ENCODE peak calls at places on chromosome 19, in four cellular contexts. One of them, this sample, is unnamed.

GRCh38 chr19:18373892-18374629 is 11.9 kb upstream of the GDF15 start:
- DNase-seq in NT2/D1: peak; percentile 92
- DNase-seq in cardiac muscle cell: peak; percentile 85
- DNase-seq in HCT116: peak; percentile 94
- DNase-seq in this sample: peak; percentile 82

GRCh38 chr19:35408284-35409171 is 37.7 kb downstream of the GPR42 start:
- DNase-seq in NT2/D1: no peak
- DNase-seq in cardiac muscle cell: no peak
- DNase-seq in HCT116: no peak
- DNase-seq in this sample: no peak

GRCh38 chr19:2221250-2221831 is 14.8 kb downstream of the PLEKHJ1 start:
- DNase-seq in NT2/D1: no peak
- DNase-seq in cardiac muscle cell: no peak
- DNase-seq in HCT116: no peak
- DNase-seq in this sample: no peak

GRCh38 chr19:40717325-40717879 is 490 bp downstream of the ITPKC start:
- DNase-seq in NT2/D1: no peak
- DNase-seq in cardiac muscle cell: no peak
- DNase-seq in HCT116: no peak
- DNase-seq in this sample: no peak

GRCh38 chr19:42370068-42370520 is 20.0 kb downstream of the CNFN start:
- DNase-seq in NT2/D1: peak; percentile 65
- DNase-seq in cardiac muscle cell: no peak
- DNase-seq in HCT116: no peak
- DNase-seq in this sample: no peak

GRCh38 chr19:35805518-35806102 is 7.0 kb downstream of the PRODH2 start:
- DNase-seq in NT2/D1: no peak
- DNase-seq in cardiac muscle cell: no peak
- DNase-seq in HCT116: no peak
- DNase-seq in this sample: no peak

GRCh38 chr19:33546656-33547055 is 25.1 kb upstream of the PEPD start:
- DNase-seq in NT2/D1: no peak
- DNase-seq in cardiac muscle cell: no peak
- DNase-seq in HCT116: no peak
- DNase-seq in this sample: no peak

GRCh38 chr19:1264801-1265610 is 4.1 kb upstream of the CIRBP start:
- DNase-seq in NT2/D1: peak; percentile 81
- DNase-seq in cardiac muscle cell: peak; percentile 64
- DNase-seq in HCT116: no peak
- DNase-seq in this sample: peak; percentile 70

GRCh38 chr19:497861-498590 is 1.7 kb downstream of the MADCAM1 start:
- DNase-seq in NT2/D1: no peak
- DNase-seq in cardiac muscle cell: no peak
- DNase-seq in HCT116: no peak
- DNase-seq in this sample: no peak

GRCh38 chr19:32022946-32023832 is 322.2 kb upstream of the ZNF507 start:
- DNase-seq in NT2/D1: no peak
- DNase-seq in cardiac muscle cell: peak; percentile 17
- DNase-seq in HCT116: no peak
- DNase-seq in this sample: no peak

GRCh38 chr19:31330761-31331160 is 18.5 kb downstream of the TSHZ3 start:
- DNase-seq in NT2/D1: no peak
- DNase-seq in cardiac muscle cell: no peak
- DNase-seq in HCT116: no peak
- DNase-seq in this sample: no peak

GRCh38 chr19:590750-591098 is 1.0 kb downstream of the HCN2 start:
- DNase-seq in NT2/D1: no peak
- DNase-seq in cardiac muscle cell: no peak
- DNase-seq in HCT116: no peak
- DNase-seq in this sample: no peak

GRCh38 chr19:13102666-13103584 is at the start of gene LYL1:
- DNase-seq in NT2/D1: no peak
- DNase-seq in cardiac muscle cell: peak; percentile 89
- DNase-seq in HCT116: no peak
- DNase-seq in this sample: no peak

GRCh38 chr19:53086949-53087348 is 16.3 kb downstream of the ZNF160 start:
- DNase-seq in NT2/D1: no peak
- DNase-seq in cardiac muscle cell: no peak
- DNase-seq in HCT116: no peak
- DNase-seq in this sample: no peak

GRCh38 chr19:24033962-24034342 is 53.0 kb upstream of the ZNF254 start:
- DNase-seq in NT2/D1: no peak
- DNase-seq in cardiac muscle cell: peak; percentile 69
- DNase-seq in HCT116: no peak
- DNase-seq in this sample: peak; percentile 3

DNA sequence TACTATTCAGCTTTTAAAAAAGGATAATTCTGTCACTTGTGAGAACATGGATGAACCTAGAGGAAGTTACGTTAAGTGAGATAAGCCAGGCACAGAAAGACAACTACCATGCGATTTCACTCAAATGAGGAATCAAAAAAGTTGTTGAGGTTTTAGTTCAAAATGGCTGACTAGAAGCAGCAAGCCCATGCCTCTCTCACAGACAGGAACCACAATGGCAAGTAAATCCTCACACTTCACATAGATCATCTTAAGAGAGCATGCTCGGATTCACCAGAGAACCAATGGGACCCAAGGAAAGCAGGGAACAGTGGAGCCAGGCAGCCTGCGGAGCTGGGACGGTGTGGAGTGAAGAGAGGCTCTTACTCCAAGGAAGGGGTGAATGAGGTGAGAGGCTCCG is 581.0 kb downstream of the UQCRFS1 start:
- DNase-seq in NT2/D1: no peak
- DNase-seq in cardiac muscle cell: no peak
- DNase-seq in HCT116: no peak
- DNase-seq in this sample: no peak
- H3K4me3 ChIP-seq in NT2/D1: no peak overlapping the region
- H3K4me3 ChIP-seq in cardiac muscle cell: no peak overlapping the region
- H3K4me3 ChIP-seq in HCT116: no peak overlapping the region
- H3K4me3 ChIP-seq in this sample: no peak overlapping the region

GRCh38 chr19:16073481-16073880 is 2.8 kb upstream of the TPM4 start:
- DNase-seq in NT2/D1: no peak
- DNase-seq in cardiac muscle cell: no peak
- DNase-seq in HCT116: no peak
- DNase-seq in this sample: no peak
- H3K4me1 ChIP-seq in NT2/D1: peaks cover 9% of the 10 kb centered on the region
- H3K4me1 ChIP-seq in cardiac muscle cell: peaks cover 10% of the 10 kb centered on the region
- H3K4me1 ChIP-seq in HCT116: peaks cover 57% of the 10 kb centered on the region
- H3K4me1 ChIP-seq in this sample: peaks cover 7% of the 10 kb centered on the region

GRCh38 chr19:19937403-19937802 is 36.7 kb downstream of the ZNF93 start:
- DNase-seq in NT2/D1: no peak
- DNase-seq in cardiac muscle cell: no peak
- DNase-seq in HCT116: no peak
- DNase-seq in this sample: no peak
- H3K9me3 ChIP-seq in NT2/D1: peaks cover 39% of the 10 kb centered on the region
- H3K9me3 ChIP-seq in cardiac muscle cell: peaks cover 14% of the 10 kb centered on the region
- H3K9me3 ChIP-seq in HCT116: peaks cover 2% of the 10 kb centered on the region
- H3K9me3 ChIP-seq in this sample: no peaks in the 10 kb centered on the region

GRCh38 chr19:6589711-6590457 is 1.1 kb downstream of the CD70 start:
- DNase-seq in NT2/D1: no peak
- DNase-seq in cardiac muscle cell: no peak
- DNase-seq in HCT116: no peak
- DNase-seq in this sample: no peak
- H3K4me3 ChIP-seq in NT2/D1: peak overlapping the region; percentile 53
- H3K4me3 ChIP-seq in cardiac muscle cell: peak overlapping the region; percentile 14
- H3K4me3 ChIP-seq in HCT116: no peak overlapping the region
- H3K4me3 ChIP-seq in this sample: peak overlapping the region; percentile 59

DNA sequence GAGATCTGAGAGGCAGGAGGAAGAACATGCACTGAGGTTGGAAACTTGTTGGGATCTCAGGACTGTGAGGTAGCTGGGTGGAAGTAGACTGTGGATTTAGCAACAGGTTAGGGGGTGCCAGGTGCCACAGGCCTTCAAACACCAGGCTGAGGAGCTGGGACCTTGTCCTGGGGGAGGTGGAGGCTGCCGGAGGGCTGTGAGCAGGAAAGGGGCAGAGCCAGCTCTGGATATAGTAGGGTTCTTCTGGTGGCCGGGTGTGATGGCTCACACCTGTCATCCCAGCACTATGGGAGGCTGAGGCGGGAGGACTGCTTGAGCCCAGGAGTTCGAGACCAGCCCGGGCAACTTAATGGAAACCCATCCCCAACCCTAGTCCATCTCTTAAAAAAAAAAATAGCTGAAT is 3.1 kb downstream of the FUZ start:
- DNase-seq in NT2/D1: no peak
- DNase-seq in cardiac muscle cell: no peak
- DNase-seq in HCT116: no peak
- DNase-seq in this sample: no peak
- H3K4me1 ChIP-seq in NT2/D1: peaks cover 7% of the 10 kb centered on the region
- H3K4me1 ChIP-seq in cardiac muscle cell: peaks cover 5% of the 10 kb centered on the region
- H3K4me1 ChIP-seq in HCT116: peaks cover 43% of the 10 kb centered on the region
- H3K4me1 ChIP-seq in this sample: peaks cover 7% of the 10 kb centered on the region

DNA sequence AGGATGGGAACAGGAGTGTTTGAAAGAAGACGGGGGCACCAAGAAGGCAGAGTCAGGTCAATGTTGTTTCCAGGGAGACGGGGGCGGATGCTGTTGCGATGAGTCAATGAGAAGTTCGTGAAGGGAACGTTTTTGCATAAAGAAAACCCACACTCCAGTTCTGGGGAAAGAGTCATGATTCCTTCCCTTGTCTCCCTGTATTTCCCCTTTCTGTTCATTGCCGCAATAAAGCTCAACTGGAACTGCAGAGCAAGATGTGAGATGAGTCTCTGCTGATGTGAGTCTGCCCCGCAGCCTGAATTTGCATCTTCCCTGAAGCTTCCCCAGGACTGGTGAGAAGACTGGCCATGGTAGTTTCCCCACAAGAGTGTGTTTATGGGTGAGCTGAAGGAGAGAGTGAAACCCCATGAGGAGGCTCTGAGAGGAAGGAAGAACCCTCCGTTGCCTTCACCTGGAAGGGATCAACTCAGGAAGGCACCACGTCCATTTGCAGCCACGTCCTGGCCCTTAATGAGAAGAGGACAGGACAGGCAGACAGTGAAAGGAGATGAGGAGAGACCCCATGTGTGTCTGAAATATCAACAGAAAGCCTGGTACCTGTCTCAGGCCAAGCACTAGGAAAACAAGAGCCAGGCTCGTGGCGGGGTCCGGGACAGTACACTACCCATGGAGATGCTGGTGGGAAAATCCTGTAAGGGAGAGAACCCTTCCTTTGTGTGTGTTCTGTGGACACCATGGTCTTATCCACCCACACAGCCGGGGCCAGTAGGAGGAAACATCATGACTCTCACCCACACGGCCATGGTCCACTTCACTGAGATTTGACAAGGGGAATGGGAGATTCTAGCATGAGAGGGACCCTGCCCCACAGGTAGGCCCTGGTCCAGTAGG is 13.7 kb downstream of the LILRA1 start:
- DNase-seq in NT2/D1: no peak
- DNase-seq in cardiac muscle cell: no peak
- DNase-seq in HCT116: no peak
- DNase-seq in this sample: no peak
- H3K9me3 ChIP-seq in NT2/D1: no peaks in the 10 kb centered on the region
- H3K9me3 ChIP-seq in cardiac muscle cell: no peaks in the 10 kb centered on the region
- H3K9me3 ChIP-seq in HCT116: no peaks in the 10 kb centered on the region
- H3K9me3 ChIP-seq in this sample: no peaks in the 10 kb centered on the region

GRCh38 chr19:51687791-51688664 is 5.1 kb upstream of the SPACA6 start:
- DNase-seq in NT2/D1: no peak
- DNase-seq in cardiac muscle cell: peak; percentile 63
- DNase-seq in HCT116: no peak
- DNase-seq in this sample: peak; percentile 70
- H3K4me3 ChIP-seq in NT2/D1: peak overlapping the region; percentile 53
- H3K4me3 ChIP-seq in cardiac muscle cell: peak overlapping the region; percentile 54
- H3K4me3 ChIP-seq in HCT116: peak overlapping the region; percentile 78
- H3K4me3 ChIP-seq in this sample: peak overlapping the region; percentile 51

DNA sequence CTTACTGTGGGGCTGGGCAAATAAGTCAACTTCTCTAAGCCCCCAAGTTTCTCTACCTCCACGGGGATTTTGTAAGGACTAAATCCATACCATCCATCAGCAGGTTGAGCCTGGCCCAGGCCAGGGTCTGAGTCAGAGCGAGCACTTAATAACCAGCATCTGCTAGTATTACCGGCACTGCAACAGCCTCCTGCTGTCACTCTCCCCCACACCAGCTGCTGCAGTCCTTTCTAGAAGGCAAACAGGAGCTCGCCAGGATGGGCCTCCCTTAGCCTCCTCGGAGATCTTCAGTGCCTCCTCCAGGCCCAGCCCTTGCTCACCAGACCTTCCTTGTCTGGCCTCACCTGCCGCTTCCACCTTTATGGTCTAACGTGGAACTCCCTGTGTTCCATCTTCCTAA is 3.2 kb downstream of the NAPA start:
- DNase-seq in NT2/D1: no peak
- DNase-seq in cardiac muscle cell: no peak
- DNase-seq in HCT116: no peak
- DNase-seq in this sample: no peak
- H3K4me1 ChIP-seq in NT2/D1: peaks cover 14% of the 10 kb centered on the region
- H3K4me1 ChIP-seq in cardiac muscle cell: no peaks in the 10 kb centered on the region
- H3K4me1 ChIP-seq in HCT116: peaks cover 26% of the 10 kb centered on the region
- H3K4me1 ChIP-seq in this sample: peaks cover 3% of the 10 kb centered on the region

GRCh38 chr19:43841990-43842389 is 14.9 kb downstream of the ZNF283 start:
- DNase-seq in NT2/D1: no peak
- DNase-seq in cardiac muscle cell: no peak
- DNase-seq in HCT116: no peak
- DNase-seq in this sample: no peak

GRCh38 chr19:43848821-43849220 is 21.7 kb downstream of the ZNF283 start:
- DNase-seq in NT2/D1: no peak
- DNase-seq in cardiac muscle cell: no peak
- DNase-seq in HCT116: no peak
- DNase-seq in this sample: no peak

GRCh38 chr19:43847884-43848283 is 20.8 kb downstream of the ZNF283 start:
- DNase-seq in NT2/D1: no peak
- DNase-seq in cardiac muscle cell: no peak
- DNase-seq in HCT116: no peak
- DNase-seq in this sample: no peak

DNA sequence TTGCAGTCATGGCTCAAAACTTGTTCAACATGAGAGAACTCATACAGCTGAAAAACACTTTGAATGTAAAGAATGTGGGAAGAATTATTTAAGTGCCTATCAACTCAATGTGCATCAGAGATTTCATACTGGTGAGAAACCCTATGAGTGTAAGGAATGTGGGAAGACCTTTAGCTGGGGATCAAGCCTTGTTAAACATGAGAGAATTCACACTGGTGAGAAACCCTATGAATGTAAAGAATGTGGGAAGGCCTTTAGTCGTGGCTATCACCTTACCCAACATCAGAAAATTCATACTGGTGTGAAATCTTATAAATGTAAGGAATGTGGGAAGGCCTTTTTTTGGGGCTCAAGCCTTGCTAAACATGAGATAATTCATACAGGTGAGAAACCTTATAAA is 20.1 kb downstream of the ZNF283 start:
- DNase-seq in NT2/D1: no peak
- DNase-seq in cardiac muscle cell: no peak
- DNase-seq in HCT116: no peak
- DNase-seq in this sample: no peak
- H3K9me3 ChIP-seq in NT2/D1: peaks cover 96% of the 10 kb centered on the region
- H3K9me3 ChIP-seq in cardiac muscle cell: peaks cover 5% of the 10 kb centered on the region
- H3K9me3 ChIP-seq in HCT116: peaks cover 56% of the 10 kb centered on the region
- H3K9me3 ChIP-seq in this sample: peaks cover 18% of the 10 kb centered on the region